ENCODE peak calls at places on chromosomes 13 and 19, in eight cellular contexts. One of them, this sample, is unnamed.

GRCh38 chr19:16324384-16325160 is at the start of gene KLF2:
- DNase-seq in suprapubic skin: peak
- DNase-seq in AG04449: no peak
- DNase-seq in right cardiac atrium: peak
- DNase-seq in left ventricle myocardium inferior: peak
- DNase-seq in transverse colon: peak
- DNase-seq in astrocyte: peak
- DNase-seq in CD8-positive, alpha-beta T cell: peak
- DNase-seq in this sample: peak

GRCh38 chr13:112994084-112994780 is 25.2 kb downstream of the MCF2L start:
- DNase-seq in suprapubic skin: peak
- DNase-seq in AG04449: no peak
- DNase-seq in right cardiac atrium: peak
- DNase-seq in left ventricle myocardium inferior: no peak
- DNase-seq in transverse colon: peak
- DNase-seq in astrocyte: no peak
- DNase-seq in CD8-positive, alpha-beta T cell: no peak
- DNase-seq in this sample: no peak

GRCh38 chr19:19109601-19110000 is 28.7 kb downstream of the TMEM161A start:
- DNase-seq in suprapubic skin: no peak
- DNase-seq in AG04449: peak
- DNase-seq in right cardiac atrium: no peak
- DNase-seq in left ventricle myocardium inferior: no peak
- DNase-seq in transverse colon: no peak
- DNase-seq in astrocyte: no peak
- DNase-seq in CD8-positive, alpha-beta T cell: no peak
- DNase-seq in this sample: no peak

GRCh38 chr13:73286177-73286576 is 227.4 kb downstream of the KLF5 start:
- DNase-seq in suprapubic skin: no peak
- DNase-seq in AG04449: no peak
- DNase-seq in right cardiac atrium: no peak
- DNase-seq in left ventricle myocardium inferior: no peak
- DNase-seq in transverse colon: no peak
- DNase-seq in astrocyte: no peak
- DNase-seq in CD8-positive, alpha-beta T cell: no peak
- DNase-seq in this sample: no peak

GRCh38 chr19:18496167-18496979 is 25.5 kb downstream of the ELL start:
- DNase-seq in suprapubic skin: no peak
- DNase-seq in AG04449: no peak
- DNase-seq in right cardiac atrium: peak
- DNase-seq in left ventricle myocardium inferior: peak
- DNase-seq in transverse colon: peak
- DNase-seq in astrocyte: peak
- DNase-seq in CD8-positive, alpha-beta T cell: peak
- DNase-seq in this sample: no peak

GRCh38 chr13:25906211-25906661 is 145.6 kb downstream of the SHISA2 start:
- DNase-seq in suprapubic skin: no peak
- DNase-seq in AG04449: no peak
- DNase-seq in right cardiac atrium: no peak
- DNase-seq in left ventricle myocardium inferior: no peak
- DNase-seq in transverse colon: no peak
- DNase-seq in astrocyte: no peak
- DNase-seq in CD8-positive, alpha-beta T cell: no peak
- DNase-seq in this sample: no peak

GRCh38 chr19:39524495-39524894 is 8.2 kb downstream of the EID2B start:
- DNase-seq in suprapubic skin: no peak
- DNase-seq in AG04449: no peak
- DNase-seq in right cardiac atrium: no peak
- DNase-seq in left ventricle myocardium inferior: no peak
- DNase-seq in transverse colon: peak
- DNase-seq in astrocyte: no peak
- DNase-seq in CD8-positive, alpha-beta T cell: no peak
- DNase-seq in this sample: no peak

GRCh38 chr19:48497728-48498575 is 13.7 kb downstream of the LMTK3 start:
- DNase-seq in suprapubic skin: no peak
- DNase-seq in AG04449: no peak
- DNase-seq in right cardiac atrium: peak
- DNase-seq in left ventricle myocardium inferior: no peak
- DNase-seq in transverse colon: no peak
- DNase-seq in astrocyte: no peak
- DNase-seq in CD8-positive, alpha-beta T cell: no peak
- DNase-seq in this sample: no peak

DNA sequence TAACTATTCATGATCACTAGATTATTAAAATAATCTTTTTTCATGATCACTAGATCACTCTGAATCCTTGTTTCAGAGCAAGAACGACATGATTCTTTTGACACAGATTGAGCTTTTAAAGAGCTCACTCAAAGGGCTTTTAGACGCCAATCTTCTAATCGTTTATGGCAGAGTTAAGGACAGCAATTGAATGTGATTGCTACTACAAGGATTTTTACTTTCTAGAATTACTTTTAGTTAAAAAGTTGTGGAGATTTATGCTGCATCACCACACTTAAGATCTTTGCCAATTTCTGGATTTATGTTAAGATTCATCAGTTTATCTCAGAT is 1.3 kb downstream of the EXOSC8 start:
- DNase-seq in suprapubic skin: no peak
- DNase-seq in AG04449: no peak
- DNase-seq in right cardiac atrium: no peak
- DNase-seq in left ventricle myocardium inferior: no peak
- DNase-seq in transverse colon: no peak
- DNase-seq in astrocyte: no peak
- DNase-seq in CD8-positive, alpha-beta T cell: no peak
- DNase-seq in this sample: no peak
- H3K4me3 ChIP-seq in suprapubic skin: no peak
- H3K4me3 ChIP-seq in AG04449: no peak
- H3K4me3 ChIP-seq in right cardiac atrium: no peak
- H3K4me3 ChIP-seq in left ventricle myocardium inferior: peak
- H3K4me3 ChIP-seq in transverse colon: no peak
- H3K4me3 ChIP-seq in astrocyte: peak
- H3K4me3 ChIP-seq in CD8-positive, alpha-beta T cell: no peak
- H3K4me3 ChIP-seq in this sample: no peak

DNA sequence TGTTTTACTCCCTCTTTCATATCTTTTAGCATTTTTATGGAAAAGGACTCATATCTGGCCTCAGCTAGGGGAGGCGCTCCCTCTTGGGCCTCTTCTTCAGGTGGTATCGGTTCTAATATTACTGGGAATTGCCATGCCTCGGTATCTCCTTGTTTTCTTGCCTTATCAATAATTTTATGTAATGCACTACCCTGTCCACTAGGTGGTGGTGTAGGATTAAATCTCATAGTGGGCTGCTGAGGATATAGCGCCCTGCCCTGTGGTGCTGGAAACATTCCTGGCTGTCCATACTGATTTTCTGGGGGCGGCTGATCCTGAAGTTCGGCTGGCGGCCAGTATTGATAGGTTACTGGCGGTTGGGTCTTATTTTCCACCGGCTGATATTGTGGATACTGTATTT is 35.8 kb downstream of the ZNF420 start:
- DNase-seq in suprapubic skin: no peak
- DNase-seq in AG04449: no peak
- DNase-seq in right cardiac atrium: no peak
- DNase-seq in left ventricle myocardium inferior: no peak
- DNase-seq in transverse colon: no peak
- DNase-seq in astrocyte: no peak
- DNase-seq in CD8-positive, alpha-beta T cell: no peak
- DNase-seq in this sample: no peak
- H3K4me3 ChIP-seq in suprapubic skin: no peak
- H3K4me3 ChIP-seq in AG04449: no peak
- H3K4me3 ChIP-seq in right cardiac atrium: no peak
- H3K4me3 ChIP-seq in left ventricle myocardium inferior: no peak
- H3K4me3 ChIP-seq in transverse colon: no peak
- H3K4me3 ChIP-seq in astrocyte: no peak
- H3K4me3 ChIP-seq in CD8-positive, alpha-beta T cell: no peak
- H3K4me3 ChIP-seq in this sample: no peak

DNA sequence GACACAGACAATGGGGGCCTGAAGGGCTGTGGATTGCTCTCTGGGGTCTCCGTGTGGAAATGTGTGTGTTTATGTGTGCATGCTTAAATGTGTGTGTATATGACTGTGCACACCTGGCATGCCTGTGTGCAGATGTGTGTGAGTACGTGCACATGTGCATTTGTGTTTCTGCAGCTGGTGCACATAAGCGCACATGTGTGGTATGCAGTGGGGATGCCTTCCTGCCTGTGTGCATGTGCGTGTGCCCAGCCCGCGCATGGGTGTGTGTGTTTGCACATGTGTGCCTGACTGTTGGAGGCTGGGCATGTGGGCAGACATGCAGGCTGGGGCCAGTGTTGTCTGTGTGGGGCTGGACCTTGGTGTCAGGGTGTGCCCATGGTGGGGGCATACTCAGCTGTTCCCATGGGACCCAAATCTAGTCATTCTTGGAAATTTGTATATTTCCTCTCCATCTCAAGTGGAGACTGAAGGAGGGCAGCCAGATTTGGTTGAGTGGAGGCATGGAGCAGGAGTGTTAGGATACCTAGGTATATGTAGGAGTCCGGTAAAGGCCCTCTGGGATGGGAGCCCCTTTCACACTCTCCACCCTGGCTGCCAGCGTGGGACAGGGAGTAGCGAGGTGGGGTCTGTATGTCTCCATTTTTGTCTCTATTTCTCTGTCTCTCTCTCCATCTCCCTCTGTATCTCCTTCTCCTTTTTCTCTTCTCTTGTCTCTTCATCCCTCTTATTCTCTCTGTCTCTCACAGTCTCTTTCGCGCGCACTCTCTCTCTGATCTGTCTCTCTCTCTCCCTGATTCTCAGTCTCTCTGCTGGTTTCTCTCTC is 50.0 kb downstream of the CELF5 start:
- DNase-seq in suprapubic skin: no peak
- DNase-seq in AG04449: no peak
- DNase-seq in right cardiac atrium: no peak
- DNase-seq in left ventricle myocardium inferior: no peak
- DNase-seq in transverse colon: no peak
- DNase-seq in astrocyte: no peak
- DNase-seq in CD8-positive, alpha-beta T cell: no peak
- DNase-seq in this sample: no peak
- H3K4me3 ChIP-seq in suprapubic skin: no peak
- H3K4me3 ChIP-seq in AG04449: no peak
- H3K4me3 ChIP-seq in right cardiac atrium: no peak
- H3K4me3 ChIP-seq in left ventricle myocardium inferior: no peak
- H3K4me3 ChIP-seq in transverse colon: no peak
- H3K4me3 ChIP-seq in astrocyte: no peak
- H3K4me3 ChIP-seq in CD8-positive, alpha-beta T cell: peak
- H3K4me3 ChIP-seq in this sample: no peak

DNA sequence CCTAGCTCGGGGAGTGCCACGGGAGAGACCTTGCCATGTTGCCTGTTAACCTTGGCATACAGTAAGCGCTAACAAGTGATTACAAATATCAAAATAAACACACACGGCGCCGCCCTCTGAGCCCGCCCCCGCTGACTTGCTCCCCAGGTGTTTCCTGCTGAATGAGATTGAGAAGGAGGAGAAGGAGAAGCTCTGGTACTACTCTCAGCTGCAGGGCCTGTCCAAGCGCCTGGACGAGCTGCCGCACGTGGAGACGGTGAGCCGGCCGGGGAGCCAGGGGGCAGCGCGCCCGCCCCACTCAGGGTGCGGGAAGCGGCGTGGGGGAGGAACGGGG is 5.0 kb downstream of the APC2 start:
- DNase-seq in suprapubic skin: no peak
- DNase-seq in AG04449: no peak
- DNase-seq in right cardiac atrium: no peak
- DNase-seq in left ventricle myocardium inferior: no peak
- DNase-seq in transverse colon: no peak
- DNase-seq in astrocyte: no peak
- DNase-seq in CD8-positive, alpha-beta T cell: no peak
- DNase-seq in this sample: no peak
- H3K4me3 ChIP-seq in suprapubic skin: no peak
- H3K4me3 ChIP-seq in AG04449: no peak
- H3K4me3 ChIP-seq in right cardiac atrium: no peak
- H3K4me3 ChIP-seq in left ventricle myocardium inferior: no peak
- H3K4me3 ChIP-seq in transverse colon: no peak
- H3K4me3 ChIP-seq in astrocyte: no peak
- H3K4me3 ChIP-seq in CD8-positive, alpha-beta T cell: no peak
- H3K4me3 ChIP-seq in this sample: no peak

GRCh38 chr13:76884167-76884566 is 2.0 kb downstream of the KCTD12 start:
- DNase-seq in suprapubic skin: no peak
- DNase-seq in AG04449: no peak
- DNase-seq in right cardiac atrium: peak
- DNase-seq in left ventricle myocardium inferior: peak
- DNase-seq in transverse colon: peak
- DNase-seq in astrocyte: no peak
- DNase-seq in CD8-positive, alpha-beta T cell: no peak
- DNase-seq in this sample: no peak
- H3K4me3 ChIP-seq in suprapubic skin: peak
- H3K4me3 ChIP-seq in AG04449: no peak
- H3K4me3 ChIP-seq in right cardiac atrium: peak
- H3K4me3 ChIP-seq in left ventricle myocardium inferior: peak
- H3K4me3 ChIP-seq in transverse colon: peak
- H3K4me3 ChIP-seq in astrocyte: peak
- H3K4me3 ChIP-seq in CD8-positive, alpha-beta T cell: no peak
- H3K4me3 ChIP-seq in this sample: peak

GRCh38 chr13:100275746-100276145 is 186.9 kb downstream of the PCCA start:
- DNase-seq in suprapubic skin: no peak
- DNase-seq in AG04449: no peak
- DNase-seq in right cardiac atrium: no peak
- DNase-seq in left ventricle myocardium inferior: no peak
- DNase-seq in transverse colon: no peak
- DNase-seq in astrocyte: no peak
- DNase-seq in CD8-positive, alpha-beta T cell: no peak
- DNase-seq in this sample: no peak
- H3K4me3 ChIP-seq in suprapubic skin: no peak
- H3K4me3 ChIP-seq in AG04449: no peak
- H3K4me3 ChIP-seq in right cardiac atrium: no peak
- H3K4me3 ChIP-seq in left ventricle myocardium inferior: no peak
- H3K4me3 ChIP-seq in transverse colon: no peak
- H3K4me3 ChIP-seq in astrocyte: no peak
- H3K4me3 ChIP-seq in CD8-positive, alpha-beta T cell: no peak
- H3K4me3 ChIP-seq in this sample: no peak